ENCODE peak calls at places on chromosome 16, in nine cellular contexts. One of them, this sample, is unnamed.

GRCh38 chr16:77749415-77749814 is 27.1 kb downstream of the NUDT7 start:
- DNase-seq in activated gamma-delta T cell: no peak
- DNase-seq in activated T-helper 1 cell treated with anti-CD3 and anti-CD28 coated beads, Interleukin-12 subunit alpha, Interleukin-12 subunit beta, Interleukin-2, Interleukin-4 antibody, amounts not matched to agents 30 ng/mL and 10 ng/mL and 1 ng/mL, durations not matched to agents 14 hours and 24 hours and 36 hours: no peak
- DNase-seq in NCI-H2081: no peak
- DNase-seq in AG09319: no peak
- DNase-seq in EL: no peak
- DNase-seq in ureter: no peak
- DNase-seq in AG10803: no peak
- DNase-seq in body of pancreas: no peak
- DNase-seq in this sample: no peak

GRCh38 chr16:78484509-78485058 is 385.1 kb downstream of the WWOX start:
- DNase-seq in activated gamma-delta T cell: no peak
- DNase-seq in activated T-helper 1 cell treated with anti-CD3 and anti-CD28 coated beads, Interleukin-12 subunit alpha, Interleukin-12 subunit beta, Interleukin-2, Interleukin-4 antibody, amounts not matched to agents 30 ng/mL and 10 ng/mL and 1 ng/mL, durations not matched to agents 14 hours and 24 hours and 36 hours: no peak
- DNase-seq in NCI-H2081: no peak
- DNase-seq in AG09319: no peak
- DNase-seq in EL: no peak
- DNase-seq in ureter: no peak
- DNase-seq in AG10803: no peak
- DNase-seq in body of pancreas: no peak
- DNase-seq in this sample: no peak

GRCh38 chr16:49588061-49588460 is 214.5 kb downstream of the C16orf78 start:
- DNase-seq in activated gamma-delta T cell: no peak
- DNase-seq in activated T-helper 1 cell treated with anti-CD3 and anti-CD28 coated beads, Interleukin-12 subunit alpha, Interleukin-12 subunit beta, Interleukin-2, Interleukin-4 antibody, amounts not matched to agents 30 ng/mL and 10 ng/mL and 1 ng/mL, durations not matched to agents 14 hours and 24 hours and 36 hours: no peak
- DNase-seq in NCI-H2081: no peak
- DNase-seq in AG09319: no peak
- DNase-seq in EL: no peak
- DNase-seq in ureter: no peak
- DNase-seq in AG10803: no peak
- DNase-seq in body of pancreas: no peak
- DNase-seq in this sample: no peak

GRCh38 chr16:337975-338575 is 14.4 kb downstream of the AXIN1 start:
- DNase-seq in activated gamma-delta T cell: no peak
- DNase-seq in activated T-helper 1 cell treated with anti-CD3 and anti-CD28 coated beads, Interleukin-12 subunit alpha, Interleukin-12 subunit beta, Interleukin-2, Interleukin-4 antibody, amounts not matched to agents 30 ng/mL and 10 ng/mL and 1 ng/mL, durations not matched to agents 14 hours and 24 hours and 36 hours: no peak
- DNase-seq in NCI-H2081: no peak
- DNase-seq in AG09319: no peak
- DNase-seq in EL: no peak
- DNase-seq in ureter: no peak
- DNase-seq in AG10803: no peak
- DNase-seq in body of pancreas: no peak
- DNase-seq in this sample: peak

GRCh38 chr16:12211870-12212690 is 235.5 kb downstream of the SNX29 start:
- DNase-seq in activated gamma-delta T cell: no peak
- DNase-seq in activated T-helper 1 cell treated with anti-CD3 and anti-CD28 coated beads, Interleukin-12 subunit alpha, Interleukin-12 subunit beta, Interleukin-2, Interleukin-4 antibody, amounts not matched to agents 30 ng/mL and 10 ng/mL and 1 ng/mL, durations not matched to agents 14 hours and 24 hours and 36 hours: no peak
- DNase-seq in NCI-H2081: no peak
- DNase-seq in AG09319: no peak
- DNase-seq in EL: no peak
- DNase-seq in ureter: no peak
- DNase-seq in AG10803: no peak
- DNase-seq in body of pancreas: no peak
- DNase-seq in this sample: no peak

GRCh38 chr16:1706386-1707192 is 594 bp downstream of the MAPK8IP3 start:
- DNase-seq in activated gamma-delta T cell: no peak
- DNase-seq in activated T-helper 1 cell treated with anti-CD3 and anti-CD28 coated beads, Interleukin-12 subunit alpha, Interleukin-12 subunit beta, Interleukin-2, Interleukin-4 antibody, amounts not matched to agents 30 ng/mL and 10 ng/mL and 1 ng/mL, durations not matched to agents 14 hours and 24 hours and 36 hours: peak
- DNase-seq in NCI-H2081: no peak
- DNase-seq in AG09319: no peak
- DNase-seq in EL: peak
- DNase-seq in ureter: no peak
- DNase-seq in AG10803: no peak
- DNase-seq in body of pancreas: peak
- DNase-seq in this sample: peak

GRCh38 chr16:57766714-57767348 is 31.3 kb downstream of the KATNB1 start:
- DNase-seq in activated gamma-delta T cell: no peak
- DNase-seq in activated T-helper 1 cell treated with anti-CD3 and anti-CD28 coated beads, Interleukin-12 subunit alpha, Interleukin-12 subunit beta, Interleukin-2, Interleukin-4 antibody, amounts not matched to agents 30 ng/mL and 10 ng/mL and 1 ng/mL, durations not matched to agents 14 hours and 24 hours and 36 hours: no peak
- DNase-seq in NCI-H2081: no peak
- DNase-seq in AG09319: no peak
- DNase-seq in EL: no peak
- DNase-seq in ureter: no peak
- DNase-seq in AG10803: no peak
- DNase-seq in body of pancreas: no peak
- DNase-seq in this sample: no peak

GRCh38 chr16:508884-509736 is 18.4 kb upstream of the CAPN15 start:
- DNase-seq in activated gamma-delta T cell: no peak
- DNase-seq in activated T-helper 1 cell treated with anti-CD3 and anti-CD28 coated beads, Interleukin-12 subunit alpha, Interleukin-12 subunit beta, Interleukin-2, Interleukin-4 antibody, amounts not matched to agents 30 ng/mL and 10 ng/mL and 1 ng/mL, durations not matched to agents 14 hours and 24 hours and 36 hours: no peak
- DNase-seq in NCI-H2081: no peak
- DNase-seq in AG09319: no peak
- DNase-seq in EL: no peak
- DNase-seq in ureter: no peak
- DNase-seq in AG10803: no peak
- DNase-seq in body of pancreas: no peak
- DNase-seq in this sample: no peak

GRCh38 chr16:23145186-23145585 is 4.1 kb downstream of the USP31 start:
- DNase-seq in activated gamma-delta T cell: no peak
- DNase-seq in activated T-helper 1 cell treated with anti-CD3 and anti-CD28 coated beads, Interleukin-12 subunit alpha, Interleukin-12 subunit beta, Interleukin-2, Interleukin-4 antibody, amounts not matched to agents 30 ng/mL and 10 ng/mL and 1 ng/mL, durations not matched to agents 14 hours and 24 hours and 36 hours: no peak
- DNase-seq in NCI-H2081: no peak
- DNase-seq in AG09319: no peak
- DNase-seq in EL: no peak
- DNase-seq in ureter: no peak
- DNase-seq in AG10803: no peak
- DNase-seq in body of pancreas: no peak
- DNase-seq in this sample: no peak

GRCh38 chr16:28554634-28555423 is 1.1 kb downstream of the SGF29 start:
- DNase-seq in activated gamma-delta T cell: no peak
- DNase-seq in activated T-helper 1 cell treated with anti-CD3 and anti-CD28 coated beads, Interleukin-12 subunit alpha, Interleukin-12 subunit beta, Interleukin-2, Interleukin-4 antibody, amounts not matched to agents 30 ng/mL and 10 ng/mL and 1 ng/mL, durations not matched to agents 14 hours and 24 hours and 36 hours: no peak
- DNase-seq in NCI-H2081: no peak
- DNase-seq in AG09319: no peak
- DNase-seq in EL: no peak
- DNase-seq in ureter: no peak
- DNase-seq in AG10803: no peak
- DNase-seq in body of pancreas: no peak
- DNase-seq in this sample: no peak

GRCh38 chr16:559411-560207 is 585 bp upstream of the PRR35 start:
- DNase-seq in activated gamma-delta T cell: no peak
- DNase-seq in activated T-helper 1 cell treated with anti-CD3 and anti-CD28 coated beads, Interleukin-12 subunit alpha, Interleukin-12 subunit beta, Interleukin-2, Interleukin-4 antibody, amounts not matched to agents 30 ng/mL and 10 ng/mL and 1 ng/mL, durations not matched to agents 14 hours and 24 hours and 36 hours: no peak
- DNase-seq in NCI-H2081: no peak
- DNase-seq in AG09319: no peak
- DNase-seq in EL: no peak
- DNase-seq in ureter: no peak
- DNase-seq in AG10803: no peak
- DNase-seq in body of pancreas: no peak
- DNase-seq in this sample: no peak

GRCh38 chr16:15856901-15857778 is at the start of gene MYH11:
- DNase-seq in activated gamma-delta T cell: no peak
- DNase-seq in activated T-helper 1 cell treated with anti-CD3 and anti-CD28 coated beads, Interleukin-12 subunit alpha, Interleukin-12 subunit beta, Interleukin-2, Interleukin-4 antibody, amounts not matched to agents 30 ng/mL and 10 ng/mL and 1 ng/mL, durations not matched to agents 14 hours and 24 hours and 36 hours: no peak
- DNase-seq in NCI-H2081: no peak
- DNase-seq in AG09319: no peak
- DNase-seq in EL: no peak
- DNase-seq in ureter: peak
- DNase-seq in AG10803: no peak
- DNase-seq in body of pancreas: no peak
- DNase-seq in this sample: peak

GRCh38 chr16:35196313-35196712 is 1736.9 kb downstream of the TP53TG3F start:
- DNase-seq in activated gamma-delta T cell: no peak
- DNase-seq in activated T-helper 1 cell treated with anti-CD3 and anti-CD28 coated beads, Interleukin-12 subunit alpha, Interleukin-12 subunit beta, Interleukin-2, Interleukin-4 antibody, amounts not matched to agents 30 ng/mL and 10 ng/mL and 1 ng/mL, durations not matched to agents 14 hours and 24 hours and 36 hours: no peak
- DNase-seq in NCI-H2081: no peak
- DNase-seq in AG09319: no peak
- DNase-seq in EL: no peak
- DNase-seq in ureter: no peak
- DNase-seq in AG10803: no peak
- DNase-seq in body of pancreas: no peak
- DNase-seq in this sample: no peak

GRCh38 chr16:83626204-83626603 is 181.6 kb upstream of the HSBP1 start:
- DNase-seq in activated gamma-delta T cell: no peak
- DNase-seq in activated T-helper 1 cell treated with anti-CD3 and anti-CD28 coated beads, Interleukin-12 subunit alpha, Interleukin-12 subunit beta, Interleukin-2, Interleukin-4 antibody, amounts not matched to agents 30 ng/mL and 10 ng/mL and 1 ng/mL, durations not matched to agents 14 hours and 24 hours and 36 hours: no peak
- DNase-seq in NCI-H2081: no peak
- DNase-seq in AG09319: no peak
- DNase-seq in EL: no peak
- DNase-seq in ureter: no peak
- DNase-seq in AG10803: no peak
- DNase-seq in body of pancreas: no peak
- DNase-seq in this sample: no peak

GRCh38 chr16:79006762-79007161 is 593.8 kb downstream of the MAF start:
- DNase-seq in activated gamma-delta T cell: no peak
- DNase-seq in activated T-helper 1 cell treated with anti-CD3 and anti-CD28 coated beads, Interleukin-12 subunit alpha, Interleukin-12 subunit beta, Interleukin-2, Interleukin-4 antibody, amounts not matched to agents 30 ng/mL and 10 ng/mL and 1 ng/mL, durations not matched to agents 14 hours and 24 hours and 36 hours: no peak
- DNase-seq in NCI-H2081: no peak
- DNase-seq in AG09319: no peak
- DNase-seq in EL: no peak
- DNase-seq in ureter: no peak
- DNase-seq in AG10803: no peak
- DNase-seq in body of pancreas: no peak
- DNase-seq in this sample: peak

GRCh38 chr16:380837-381787 is 666 bp downstream of the PGAP6 start:
- DNase-seq in activated gamma-delta T cell: no peak
- DNase-seq in activated T-helper 1 cell treated with anti-CD3 and anti-CD28 coated beads, Interleukin-12 subunit alpha, Interleukin-12 subunit beta, Interleukin-2, Interleukin-4 antibody, amounts not matched to agents 30 ng/mL and 10 ng/mL and 1 ng/mL, durations not matched to agents 14 hours and 24 hours and 36 hours: no peak
- DNase-seq in NCI-H2081: no peak
- DNase-seq in AG09319: no peak
- DNase-seq in EL: no peak
- DNase-seq in ureter: no peak
- DNase-seq in AG10803: no peak
- DNase-seq in body of pancreas: peak
- DNase-seq in this sample: peak

GRCh38 chr16:58026139-58026704 is 668 bp downstream of the MMP15 start:
- DNase-seq in activated gamma-delta T cell: no peak
- DNase-seq in activated T-helper 1 cell treated with anti-CD3 and anti-CD28 coated beads, Interleukin-12 subunit alpha, Interleukin-12 subunit beta, Interleukin-2, Interleukin-4 antibody, amounts not matched to agents 30 ng/mL and 10 ng/mL and 1 ng/mL, durations not matched to agents 14 hours and 24 hours and 36 hours: no peak
- DNase-seq in NCI-H2081: peak
- DNase-seq in AG09319: no peak
- DNase-seq in EL: peak
- DNase-seq in ureter: no peak
- DNase-seq in AG10803: peak
- DNase-seq in body of pancreas: peak
- DNase-seq in this sample: peak

GRCh38 chr16:86507173-86508027 is 2.9 kb upstream of the FOXF1 start:
- DNase-seq in activated gamma-delta T cell: no peak
- DNase-seq in activated T-helper 1 cell treated with anti-CD3 and anti-CD28 coated beads, Interleukin-12 subunit alpha, Interleukin-12 subunit beta, Interleukin-2, Interleukin-4 antibody, amounts not matched to agents 30 ng/mL and 10 ng/mL and 1 ng/mL, durations not matched to agents 14 hours and 24 hours and 36 hours: no peak
- DNase-seq in NCI-H2081: no peak
- DNase-seq in AG09319: no peak
- DNase-seq in EL: no peak
- DNase-seq in ureter: no peak
- DNase-seq in AG10803: no peak
- DNase-seq in body of pancreas: no peak
- DNase-seq in this sample: no peak

GRCh38 chr16:1613728-1614225 is 1.6 kb downstream of the CRAMP1 start:
- DNase-seq in activated gamma-delta T cell: no peak
- DNase-seq in activated T-helper 1 cell treated with anti-CD3 and anti-CD28 coated beads, Interleukin-12 subunit alpha, Interleukin-12 subunit beta, Interleukin-2, Interleukin-4 antibody, amounts not matched to agents 30 ng/mL and 10 ng/mL and 1 ng/mL, durations not matched to agents 14 hours and 24 hours and 36 hours: no peak
- DNase-seq in NCI-H2081: no peak
- DNase-seq in AG09319: no peak
- DNase-seq in EL: peak
- DNase-seq in ureter: no peak
- DNase-seq in AG10803: no peak
- DNase-seq in body of pancreas: peak
- DNase-seq in this sample: peak

GRCh38 chr16:27718767-27719445 is 169.0 kb downstream of the KATNIP start:
- DNase-seq in activated gamma-delta T cell: no peak
- DNase-seq in activated T-helper 1 cell treated with anti-CD3 and anti-CD28 coated beads, Interleukin-12 subunit alpha, Interleukin-12 subunit beta, Interleukin-2, Interleukin-4 antibody, amounts not matched to agents 30 ng/mL and 10 ng/mL and 1 ng/mL, durations not matched to agents 14 hours and 24 hours and 36 hours: no peak
- DNase-seq in NCI-H2081: no peak
- DNase-seq in AG09319: no peak
- DNase-seq in EL: no peak
- DNase-seq in ureter: no peak
- DNase-seq in AG10803: no peak
- DNase-seq in body of pancreas: no peak
- DNase-seq in this sample: no peak

GRCh38 chr16:2675714-2676113 is 6.6 kb upstream of the KCTD5 start:
- DNase-seq in activated gamma-delta T cell: no peak
- DNase-seq in activated T-helper 1 cell treated with anti-CD3 and anti-CD28 coated beads, Interleukin-12 subunit alpha, Interleukin-12 subunit beta, Interleukin-2, Interleukin-4 antibody, amounts not matched to agents 30 ng/mL and 10 ng/mL and 1 ng/mL, durations not matched to agents 14 hours and 24 hours and 36 hours: no peak
- DNase-seq in NCI-H2081: no peak
- DNase-seq in AG09319: no peak
- DNase-seq in EL: peak
- DNase-seq in ureter: no peak
- DNase-seq in AG10803: no peak
- DNase-seq in body of pancreas: no peak
- DNase-seq in this sample: peak

GRCh38 chr16:11978080-11978479 is 1.5 kb downstream of the SNX29 start:
- DNase-seq in activated gamma-delta T cell: no peak
- DNase-seq in activated T-helper 1 cell treated with anti-CD3 and anti-CD28 coated beads, Interleukin-12 subunit alpha, Interleukin-12 subunit beta, Interleukin-2, Interleukin-4 antibody, amounts not matched to agents 30 ng/mL and 10 ng/mL and 1 ng/mL, durations not matched to agents 14 hours and 24 hours and 36 hours: no peak
- DNase-seq in NCI-H2081: no peak
- DNase-seq in AG09319: no peak
- DNase-seq in EL: no peak
- DNase-seq in ureter: no peak
- DNase-seq in AG10803: no peak
- DNase-seq in body of pancreas: no peak
- DNase-seq in this sample: no peak

GRCh38 chr16:68100504-68100903 is 15.3 kb downstream of the NFATC3 start:
- DNase-seq in activated gamma-delta T cell: no peak
- DNase-seq in activated T-helper 1 cell treated with anti-CD3 and anti-CD28 coated beads, Interleukin-12 subunit alpha, Interleukin-12 subunit beta, Interleukin-2, Interleukin-4 antibody, amounts not matched to agents 30 ng/mL and 10 ng/mL and 1 ng/mL, durations not matched to agents 14 hours and 24 hours and 36 hours: no peak
- DNase-seq in NCI-H2081: no peak
- DNase-seq in AG09319: no peak
- DNase-seq in EL: no peak
- DNase-seq in ureter: no peak
- DNase-seq in AG10803: no peak
- DNase-seq in body of pancreas: no peak
- DNase-seq in this sample: no peak

GRCh38 chr16:58155839-58156238 is 26.7 kb upstream of the CFAP20 start:
- DNase-seq in activated gamma-delta T cell: no peak
- DNase-seq in activated T-helper 1 cell treated with anti-CD3 and anti-CD28 coated beads, Interleukin-12 subunit alpha, Interleukin-12 subunit beta, Interleukin-2, Interleukin-4 antibody, amounts not matched to agents 30 ng/mL and 10 ng/mL and 1 ng/mL, durations not matched to agents 14 hours and 24 hours and 36 hours: no peak
- DNase-seq in NCI-H2081: no peak
- DNase-seq in AG09319: no peak
- DNase-seq in EL: no peak
- DNase-seq in ureter: no peak
- DNase-seq in AG10803: no peak
- DNase-seq in body of pancreas: no peak
- DNase-seq in this sample: no peak

GRCh38 chr16:73572135-73572534 is 524.2 kb upstream of the ZFHX3 start:
- DNase-seq in activated gamma-delta T cell: no peak
- DNase-seq in activated T-helper 1 cell treated with anti-CD3 and anti-CD28 coated beads, Interleukin-12 subunit alpha, Interleukin-12 subunit beta, Interleukin-2, Interleukin-4 antibody, amounts not matched to agents 30 ng/mL and 10 ng/mL and 1 ng/mL, durations not matched to agents 14 hours and 24 hours and 36 hours: no peak
- DNase-seq in NCI-H2081: no peak
- DNase-seq in AG09319: no peak
- DNase-seq in EL: no peak
- DNase-seq in ureter: peak
- DNase-seq in AG10803: peak
- DNase-seq in body of pancreas: peak
- DNase-seq in this sample: no peak

GRCh38 chr16:13923703-13924298 is 3.8 kb downstream of the ERCC4 start:
- DNase-seq in activated gamma-delta T cell: no peak
- DNase-seq in activated T-helper 1 cell treated with anti-CD3 and anti-CD28 coated beads, Interleukin-12 subunit alpha, Interleukin-12 subunit beta, Interleukin-2, Interleukin-4 antibody, amounts not matched to agents 30 ng/mL and 10 ng/mL and 1 ng/mL, durations not matched to agents 14 hours and 24 hours and 36 hours: no peak
- DNase-seq in NCI-H2081: peak
- DNase-seq in AG09319: peak
- DNase-seq in EL: peak
- DNase-seq in ureter: no peak
- DNase-seq in AG10803: peak
- DNase-seq in body of pancreas: no peak
- DNase-seq in this sample: peak

GRCh38 chr16:83473109-83473508 is 334.7 kb upstream of the HSBP1 start:
- DNase-seq in activated gamma-delta T cell: no peak
- DNase-seq in activated T-helper 1 cell treated with anti-CD3 and anti-CD28 coated beads, Interleukin-12 subunit alpha, Interleukin-12 subunit beta, Interleukin-2, Interleukin-4 antibody, amounts not matched to agents 30 ng/mL and 10 ng/mL and 1 ng/mL, durations not matched to agents 14 hours and 24 hours and 36 hours: no peak
- DNase-seq in NCI-H2081: no peak
- DNase-seq in AG09319: peak
- DNase-seq in EL: peak
- DNase-seq in ureter: no peak
- DNase-seq in AG10803: peak
- DNase-seq in body of pancreas: no peak
- DNase-seq in this sample: peak

GRCh38 chr16:69936252-69936651 is 14.9 kb upstream of the CLEC18A start:
- DNase-seq in activated gamma-delta T cell: no peak
- DNase-seq in activated T-helper 1 cell treated with anti-CD3 and anti-CD28 coated beads, Interleukin-12 subunit alpha, Interleukin-12 subunit beta, Interleukin-2, Interleukin-4 antibody, amounts not matched to agents 30 ng/mL and 10 ng/mL and 1 ng/mL, durations not matched to agents 14 hours and 24 hours and 36 hours: no peak
- DNase-seq in NCI-H2081: no peak
- DNase-seq in AG09319: no peak
- DNase-seq in EL: no peak
- DNase-seq in ureter: no peak
- DNase-seq in AG10803: no peak
- DNase-seq in body of pancreas: no peak
- DNase-seq in this sample: no peak

GRCh38 chr16:85619089-85619850 is 6.1 kb downstream of the GSE1 start:
- DNase-seq in activated gamma-delta T cell: no peak
- DNase-seq in activated T-helper 1 cell treated with anti-CD3 and anti-CD28 coated beads, Interleukin-12 subunit alpha, Interleukin-12 subunit beta, Interleukin-2, Interleukin-4 antibody, amounts not matched to agents 30 ng/mL and 10 ng/mL and 1 ng/mL, durations not matched to agents 14 hours and 24 hours and 36 hours: no peak
- DNase-seq in NCI-H2081: no peak
- DNase-seq in AG09319: no peak
- DNase-seq in EL: no peak
- DNase-seq in ureter: no peak
- DNase-seq in AG10803: no peak
- DNase-seq in body of pancreas: no peak
- DNase-seq in this sample: no peak

GRCh38 chr16:47734987-47735594 is 274.0 kb downstream of the PHKB start:
- DNase-seq in activated gamma-delta T cell: no peak
- DNase-seq in activated T-helper 1 cell treated with anti-CD3 and anti-CD28 coated beads, Interleukin-12 subunit alpha, Interleukin-12 subunit beta, Interleukin-2, Interleukin-4 antibody, amounts not matched to agents 30 ng/mL and 10 ng/mL and 1 ng/mL, durations not matched to agents 14 hours and 24 hours and 36 hours: no peak
- DNase-seq in NCI-H2081: peak
- DNase-seq in AG09319: no peak
- DNase-seq in EL: no peak
- DNase-seq in ureter: no peak
- DNase-seq in AG10803: no peak
- DNase-seq in body of pancreas: peak
- DNase-seq in this sample: no peak

GRCh38 chr16:2896480-2897010 is 13.5 kb downstream of the FLYWCH2 start:
- DNase-seq in activated gamma-delta T cell: no peak
- DNase-seq in activated T-helper 1 cell treated with anti-CD3 and anti-CD28 coated beads, Interleukin-12 subunit alpha, Interleukin-12 subunit beta, Interleukin-2, Interleukin-4 antibody, amounts not matched to agents 30 ng/mL and 10 ng/mL and 1 ng/mL, durations not matched to agents 14 hours and 24 hours and 36 hours: no peak
- DNase-seq in NCI-H2081: no peak
- DNase-seq in AG09319: no peak
- DNase-seq in EL: no peak
- DNase-seq in ureter: no peak
- DNase-seq in AG10803: no peak
- DNase-seq in body of pancreas: no peak
- DNase-seq in this sample: no peak

This sample was measured in NB4.